ENCODE peak calls at places on chromosomes 5 and 9, in nine cellular contexts. Z, X, G, K, J, E, U, O and S are unnamed samples. For H3K27me3 and H3K4me1, the result is how much of the 10 kb centered on the place peaks cover.

GRCh38 chr9:127809002-127809561 is 6.4 kb downstream of the FPGS start:
- DNase-seq in Z (no peak), X (no peak), G (no peak), K (no peak), J (no peak), E (no peak), U (no peak), O (no peak), S (no peak)

GRCh38 chr5:171755354-171755821 is 30.2 kb upstream of the SMIM23 start:
- DNase-seq in Z (no peak), X (no peak), G (no peak), K (no peak), J (no peak), E (no peak), U (no peak), O (no peak), S (no peak)

GRCh38 chr5:37774912-37775483 is 64.8 kb downstream of the GDNF start:
- DNase-seq in Z (no peak), X (peak), G (no peak), K (no peak), J (no peak), E (no peak), U (no peak), O (no peak), S (no peak)

GRCh38 chr5:16540421-16540820 is 74.8 kb upstream of the ZNF622 start:
- DNase-seq in Z (no peak), X (peak), G (no peak), K (no peak), J (peak), E (no peak), U (no peak), O (peak), S (no peak)

GRCh38 chr5:10634056-10634455 is 70.2 kb downstream of the ANKRD33B start:
- DNase-seq in Z (no peak), X (no peak), G (no peak), K (no peak), J (no peak), E (no peak), U (no peak), O (no peak), S (no peak)

GRCh38 chr9:95605826-95606555 is 89.2 kb upstream of the PTCH1 start:
- DNase-seq in Z (no peak), X (no peak), G (no peak), K (no peak), J (no peak), E (no peak), U (no peak), O (no peak), S (no peak)

GRCh38 chr9:69028754-69029153 is 6.8 kb upstream of the FXN start:
- DNase-seq in Z (no peak), X (no peak), G (no peak), K (no peak), J (no peak), E (no peak), U (no peak), O (no peak), S (no peak)

GRCh38 chr5:172843825-172844576 is 9.9 kb downstream of the ERGIC1 start:
- DNase-seq in Z (no peak), X (no peak), G (no peak), K (no peak), J (no peak), E (no peak), U (no peak), O (no peak), S (no peak)

GRCh38 chr9:111037744-111038335 is 430 bp downstream of the LPAR1 start:
- DNase-seq in Z (no peak), X (peak), G (no peak), K (peak), J (no peak), E (peak), U (no peak), O (peak), S (no peak)

GRCh38 chr5:52787600-52788504 is at the start of the genes ITGA1 and PELO:
- DNase-seq in Z (peak), X (peak), G (peak), K (peak), J (peak), E (peak), U (peak), O (peak), S (peak)

GRCh38 chr9:77707696-77708095 is 59.6 kb upstream of the GNA14 start:
- DNase-seq in Z (no peak), X (peak), G (peak), K (peak), J (peak), E (peak), U (no peak), O (peak), S (no peak)

GRCh38 chr9:115127191-115127817 is 9.3 kb upstream of the TNC start:
- DNase-seq in Z (no peak), X (peak), G (no peak), K (no peak), J (no peak), E (no peak), U (no peak), O (no peak), S (no peak)

GRCh38 chr5:65209341-65209740 is 272.4 kb downstream of the ADAMTS6 start:
- DNase-seq in Z (no peak), X (peak), G (no peak), K (no peak), J (no peak), E (no peak), U (no peak), O (no peak), S (no peak)

GRCh38 chr5:167778228-167778627 is 513.2 kb upstream of the WWC1 start:
- DNase-seq in Z (no peak), X (no peak), G (no peak), K (no peak), J (no peak), E (no peak), U (no peak), O (no peak), S (no peak)

GRCh38 chr9:6680797-6681146 is 35.2 kb upstream of the GLDC start:
- DNase-seq in Z (peak), X (no peak), G (peak), K (peak), J (peak), E (peak), U (peak), O (peak), S (no peak)

GRCh38 chr5:57033103-57033502 is 81.2 kb upstream of the MIER3 start:
- DNase-seq in Z (no peak), X (no peak), G (no peak), K (peak), J (no peak), E (no peak), U (no peak), O (no peak), S (no peak)

GRCh38 chr5:178467261-178468195 is 122.7 kb downstream of the COL23A1 start:
- DNase-seq in Z (no peak), X (peak), G (peak), K (peak), J (peak), E (peak), U (no peak), O (peak), S (no peak)

GRCh38 chr5:126884269-126884819 is 107.4 kb downstream of the LMNB1 start:
- DNase-seq in Z (no peak), X (peak), G (no peak), K (no peak), J (no peak), E (no peak), U (no peak), O (no peak), S (no peak)

GRCh38 chr5:150394103-150394502 is 18.6 kb downstream of the CD74 start:
- DNase-seq in Z (no peak), X (no peak), G (no peak), K (no peak), J (no peak), E (no peak), U (no peak), O (no peak), S (no peak)

GRCh38 chr9:37961346-37961745 is 57.4 kb upstream of the SLC25A51 start:
- DNase-seq in Z (no peak), X (no peak), G (no peak), K (no peak), J (no peak), E (no peak), U (no peak), O (no peak), S (no peak)

GRCh38 chr5:75588666-75589065 is 22.6 kb upstream of the ANKDD1B start:
- DNase-seq in Z (no peak), X (peak), G (no peak), K (no peak), J (no peak), E (no peak), U (no peak), O (no peak), S (no peak)

GRCh38 chr5:17014686-17015085 is 78.6 kb upstream of the MYO10 start:
- DNase-seq in Z (no peak), X (no peak), G (no peak), K (no peak), J (no peak), E (no peak), U (no peak), O (no peak), S (no peak)

GRCh38 chr5:143244000-143244736 is 159.3 kb downstream of the NR3C1 start:
- DNase-seq in Z (no peak), X (peak), G (peak), K (peak), J (peak), E (peak), U (no peak), O (peak), S (no peak)

GRCh38 chr5:18797241-18797640 is 1163.0 kb downstream of the TAF11L14 start:
- DNase-seq in Z (no peak), X (no peak), G (no peak), K (no peak), J (no peak), E (no peak), U (no peak), O (no peak), S (no peak)

GRCh38 chr5:121288781-121289180 is 562.9 kb upstream of the FTMT start:
- DNase-seq in Z (no peak), X (no peak), G (no peak), K (no peak), J (no peak), E (no peak), U (no peak), O (no peak), S (no peak)

GRCh38 chr5:533243-534005 is 9.2 kb upstream of the SLC9A3 start:
- DNase-seq in Z (no peak), X (no peak), G (no peak), K (no peak), J (no peak), E (peak), U (no peak), O (no peak), S (no peak)

GRCh38 chr5:153511632-153512031 is 21.2 kb downstream of the GRIA1 start:
- DNase-seq in Z (no peak), X (no peak), G (no peak), K (no peak), J (no peak), E (no peak), U (no peak), O (no peak), S (no peak)

GRCh38 chr5:173012882-173013281 is 29.3 kb downstream of the ATP6V0E1 start:
- DNase-seq in Z (no peak), X (peak), G (no peak), K (no peak), J (no peak), E (peak), U (no peak), O (peak), S (no peak)

GRCh38 chr5:179875741-179876667 is 17.4 kb upstream of the MRNIP start:
- DNase-seq in Z (no peak), X (no peak), G (no peak), K (no peak), J (no peak), E (peak), U (no peak), O (no peak), S (no peak)

GRCh38 chr9:20603524-20604268 is 18.6 kb downstream of the MLLT3 start:
- DNase-seq in Z (no peak), X (no peak), G (no peak), K (no peak), J (no peak), E (no peak), U (no peak), O (no peak), S (no peak)

GRCh38 chr5:89282832-89283510 is 400.0 kb upstream of the MEF2C start:
- DNase-seq in Z (no peak), X (peak), G (no peak), K (no peak), J (no peak), E (no peak), U (no peak), O (no peak), S (no peak)

GRCh38 chr5:129781594-129781993 is 33.7 kb downstream of the MINAR2 start:
- DNase-seq in Z (no peak), X (no peak), G (no peak), K (no peak), J (no peak), E (no peak), U (no peak), O (no peak), S (no peak)

GRCh38 chr5:80216753-80217596 is 38.9 kb downstream of the SERINC5 start:
- DNase-seq in Z (no peak), X (no peak), G (peak), K (peak), J (no peak), E (peak), U (no peak), O (peak), S (no peak)

GRCh38 chr9:133029994-133030316 is 842 bp upstream of the GTF3C5 start:
- DNase-seq in Z (no peak), X (no peak), G (no peak), K (no peak), J (no peak), E (peak), U (no peak), O (no peak), S (no peak)
- H3K27me3 ChIP-seq in Z (under half), X (under half), G (under half), K (under half), J (under half), E (under half), U (under half), O (under half), S (under half)

GRCh38 chr5:98930972-98931762 is 2.4 kb upstream of the CHD1 start:
- DNase-seq in Z (no peak), X (no peak), G (no peak), K (no peak), J (no peak), E (no peak), U (no peak), O (no peak), S (no peak)

GRCh38 chr5:98933446-98934072 is 4.8 kb upstream of the CHD1 start:
- DNase-seq in Z (no peak), X (no peak), G (no peak), K (no peak), J (no peak), E (no peak), U (peak), O (no peak), S (no peak)

GRCh38 chr5:98935206-98935605 is 6.4 kb upstream of the CHD1 start:
- DNase-seq in Z (no peak), X (no peak), G (no peak), K (no peak), J (no peak), E (no peak), U (no peak), O (no peak), S (no peak)

GRCh38 chr5:98936948-98937715 is 8.3 kb upstream of the CHD1 start:
- DNase-seq in Z (no peak), X (no peak), G (no peak), K (no peak), J (no peak), E (no peak), U (no peak), O (no peak), S (no peak)

GRCh38 chr5:98934581-98934980 is 5.8 kb upstream of the CHD1 start:
- DNase-seq in Z (no peak), X (peak), G (no peak), K (no peak), J (no peak), E (no peak), U (no peak), O (no peak), S (no peak)
- H3K4me1 ChIP-seq in Z (half or more), X (under half), G (under half), K (under half), J (half or more), E (half or more), U (under half), O (under half), S (under half)

GRCh38 chr9:12785251-12785880 is 10.5 kb downstream of the LURAP1L start:
- DNase-seq in Z (no peak), X (no peak), G (peak), K (peak), J (no peak), E (peak), U (no peak), O (peak), S (no peak)

GRCh38 chr9:12781334-12781733 is 6.5 kb downstream of the LURAP1L start:
- DNase-seq in Z (no peak), X (no peak), G (no peak), K (no peak), J (no peak), E (no peak), U (no peak), O (no peak), S (no peak)

GRCh38 chr9:12785941-12786340 is 11.1 kb downstream of the LURAP1L start:
- DNase-seq in Z (no peak), X (no peak), G (no peak), K (no peak), J (no peak), E (no peak), U (no peak), O (no peak), S (no peak)

GRCh38 chr9:12784461-12785250 is 9.8 kb downstream of the LURAP1L start:
- DNase-seq in Z (no peak), X (peak), G (peak), K (peak), J (no peak), E (no peak), U (no peak), O (peak), S (no peak)

DNA sequence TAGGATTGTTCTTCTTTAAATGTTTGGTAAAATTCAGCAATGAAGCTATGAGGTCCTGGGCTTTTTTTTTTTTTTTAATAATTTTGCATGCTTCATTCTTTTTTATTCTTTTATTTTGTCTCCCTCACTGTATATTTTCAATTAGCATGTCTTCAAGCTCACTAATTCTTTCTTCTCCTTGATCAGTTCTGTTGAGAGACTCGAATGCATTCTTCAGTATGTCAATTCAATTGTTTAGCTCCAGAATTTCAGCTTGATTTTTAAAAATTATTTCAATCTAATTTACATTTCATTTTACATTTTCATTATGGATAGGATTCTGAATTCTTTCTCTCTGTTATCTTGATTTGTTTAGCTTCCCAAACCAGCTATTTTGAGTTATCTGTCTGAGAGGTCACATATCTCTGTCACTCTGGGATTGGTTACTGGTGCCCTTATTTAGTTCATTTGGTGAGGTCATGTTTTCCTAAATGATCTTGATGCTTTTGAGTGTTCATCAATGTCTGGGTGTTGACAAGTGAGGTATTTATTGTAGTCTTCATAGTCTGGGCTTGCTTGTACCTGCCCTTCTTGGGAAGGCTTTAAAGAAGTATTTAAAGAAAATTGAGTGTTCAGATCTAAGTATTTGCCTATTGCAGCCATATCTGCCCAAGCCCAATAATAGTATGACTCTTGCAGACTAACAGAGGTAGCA is 9.1 kb downstream of the LURAP1L start:
- DNase-seq in Z (no peak), X (no peak), G (no peak), K (no peak), J (no peak), E (no peak), U (no peak), O (no peak), S (no peak)
- H3K27ac ChIP-seq in Z (no peak), X (no peak), G (peak), K (peak), J (no peak), E (no peak), U (no peak), O (peak), S (no peak)

DNA sequence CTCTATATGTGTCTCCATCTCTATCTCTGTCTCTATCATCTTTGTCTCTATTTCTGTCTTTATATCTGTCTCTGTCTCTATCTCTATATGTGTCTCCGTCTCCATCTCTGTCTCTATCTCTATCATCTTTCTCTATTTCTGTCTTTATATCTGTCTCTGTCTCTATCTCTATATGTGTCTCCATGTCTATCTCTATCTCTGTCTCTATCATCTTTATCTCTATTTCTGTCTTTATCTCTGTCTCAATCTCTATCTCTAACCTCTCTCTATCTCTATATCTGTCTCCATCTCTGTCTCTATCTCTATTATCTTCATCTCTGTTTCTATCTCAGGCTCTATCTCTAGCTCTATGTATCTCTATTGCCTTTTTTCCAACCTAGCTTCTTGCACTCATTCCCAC is 37.0 kb downstream of the IRX4 start:
- DNase-seq in Z (no peak), X (no peak), G (no peak), K (no peak), J (no peak), E (no peak), U (no peak), O (no peak), S (no peak)
- H3K27me3 ChIP-seq in Z (under half), X (under half), G (under half), K (under half), J (under half), E (under half), U (under half), O (under half), S (under half)

GRCh38 chr5:93574939-93575241 is 6.1 kb downstream of the NR2F1-AS1 start:
- DNase-seq in Z (no peak), X (no peak), G (no peak), K (no peak), J (no peak), E (no peak), U (no peak), O (no peak), S (no peak)
- H3K4me1 ChIP-seq in Z (under half), X (under half), G (under half), K (under half), J (under half), E (under half), U (under half), O (under half), S (under half)

DNA sequence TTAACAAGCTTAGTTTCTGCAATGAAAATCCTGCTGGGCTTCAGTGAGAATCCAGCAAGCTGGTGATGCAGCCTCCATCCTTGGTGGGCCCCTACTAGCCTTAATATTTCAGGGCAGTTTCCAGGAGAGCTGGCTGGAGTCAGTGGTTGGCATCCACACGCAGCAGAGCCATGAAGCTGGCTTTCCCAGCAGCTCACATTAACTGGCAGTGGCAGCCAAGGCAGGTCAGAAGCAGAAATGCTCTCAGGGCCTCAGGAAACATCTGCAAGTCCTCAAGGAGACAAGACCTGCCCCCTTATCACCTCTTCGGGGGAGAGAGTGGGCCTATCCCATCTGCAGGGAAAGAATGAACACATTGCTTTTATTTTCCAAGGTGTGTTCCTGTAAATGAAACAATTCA is 20.7 kb upstream of the MEGF9 start:
- DNase-seq in Z (no peak), X (peak), G (no peak), K (no peak), J (no peak), E (no peak), U (no peak), O (no peak), S (no peak)
- H3K27ac ChIP-seq in Z (no peak), X (no peak), G (no peak), K (peak), J (peak), E (no peak), U (no peak), O (peak), S (no peak)

DNA sequence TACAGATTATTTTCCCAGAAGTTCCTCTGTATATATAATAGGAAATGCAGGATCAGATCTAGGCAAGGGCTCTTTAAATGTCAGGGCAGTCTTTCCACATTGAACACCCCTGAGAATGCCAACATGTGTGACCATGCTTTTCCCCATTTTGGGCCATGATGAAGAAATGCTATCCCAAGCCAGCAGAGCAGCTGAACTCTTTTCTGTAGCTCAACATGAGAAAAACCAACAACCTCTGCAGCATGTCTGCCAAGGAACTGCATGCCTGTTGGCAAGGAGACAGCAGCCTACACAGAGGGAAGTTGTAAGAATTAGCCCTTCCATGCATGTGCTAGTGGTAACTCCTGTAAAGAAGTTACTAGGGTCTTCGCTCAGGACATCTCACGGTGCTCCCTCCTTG is 9.5 kb upstream of the IFNK start:
- DNase-seq in Z (no peak), X (peak), G (no peak), K (peak), J (no peak), E (peak), U (no peak), O (peak), S (no peak)
- H3K27me3 ChIP-seq in Z (under half), X (under half), G (under half), K (under half), J (under half), E (under half), U (under half), O (under half), S (under half)

GRCh38 chr9:35517552-35518211 is 27.8 kb downstream of the RUSC2 start:
- DNase-seq in Z (no peak), X (no peak), G (peak), K (no peak), J (no peak), E (no peak), U (no peak), O (no peak), S (no peak)
- H3K4me1 ChIP-seq in Z (under half), X (half or more), G (under half), K (half or more), J (half or more), E (half or more), U (under half), O (half or more), S (under half)